ENCODE peak calls at places on chromosomes 12 and 14, in seven cellular contexts. One of them, this sample, is unnamed.

GRCh38 chr14:81459912-81460311 is 59.8 kb upstream of the STON2 start:
- DNase-seq in MM.1S: no peak
- DNase-seq in mammary epithelial cell: no peak
- DNase-seq in HepG2: no peak
- DNase-seq in pancreas: no peak
- DNase-seq in hepatocyte: no peak
- DNase-seq in fibroblast of lung: no peak
- DNase-seq in this sample: no peak

GRCh38 chr12:15364221-15365170 is 42.2 kb downstream of the PTPRO start:
- DNase-seq in fibroblast of lung: peak
- DNase-seq in hepatocyte: no peak
- DNase-seq in HepG2: no peak
- DNase-seq in MM.1S: no peak
- DNase-seq in pancreas: no peak
- DNase-seq in mammary epithelial cell: peak
- DNase-seq in this sample: no peak

GRCh38 chr12:77696183-77696582 is 134.5 kb upstream of the NAV3 start:
- DNase-seq in fibroblast of lung: peak
- DNase-seq in mammary epithelial cell: no peak
- DNase-seq in HepG2: no peak
- DNase-seq in pancreas: no peak
- DNase-seq in hepatocyte: no peak
- DNase-seq in MM.1S: no peak
- DNase-seq in this sample: no peak

GRCh38 chr12:89418228-89418910 is 66.1 kb upstream of the DUSP6 start:
- DNase-seq in MM.1S: no peak
- DNase-seq in hepatocyte: no peak
- DNase-seq in pancreas: no peak
- DNase-seq in mammary epithelial cell: no peak
- DNase-seq in HepG2: no peak
- DNase-seq in fibroblast of lung: no peak
- DNase-seq in this sample: no peak

GRCh38 chr12:119819322-119819721 is 57.8 kb downstream of the CIT start:
- DNase-seq in pancreas: no peak
- DNase-seq in MM.1S: no peak
- DNase-seq in mammary epithelial cell: no peak
- DNase-seq in HepG2: no peak
- DNase-seq in hepatocyte: no peak
- DNase-seq in fibroblast of lung: no peak
- DNase-seq in this sample: no peak

GRCh38 chr12:120984351-120984898 is 6.1 kb downstream of the HNF1A start:
- DNase-seq in fibroblast of lung: no peak
- DNase-seq in MM.1S: no peak
- DNase-seq in HepG2: peak
- DNase-seq in hepatocyte: peak
- DNase-seq in mammary epithelial cell: no peak
- DNase-seq in pancreas: no peak
- DNase-seq in this sample: no peak

GRCh38 chr12:118237908-118238307 is 102.0 kb downstream of the PEBP1 start:
- DNase-seq in HepG2: no peak
- DNase-seq in fibroblast of lung: peak
- DNase-seq in hepatocyte: peak
- DNase-seq in MM.1S: no peak
- DNase-seq in pancreas: no peak
- DNase-seq in mammary epithelial cell: peak
- DNase-seq in this sample: no peak

GRCh38 chr12:110858848-110859247 is 12.1 kb downstream of the CCDC63 start:
- DNase-seq in MM.1S: no peak
- DNase-seq in HepG2: no peak
- DNase-seq in pancreas: no peak
- DNase-seq in fibroblast of lung: peak
- DNase-seq in mammary epithelial cell: no peak
- DNase-seq in hepatocyte: no peak
- DNase-seq in this sample: no peak

GRCh38 chr12:45732250-45732649 is 2.7 kb downstream of the ARID2 start:
- DNase-seq in mammary epithelial cell: peak
- DNase-seq in HepG2: no peak
- DNase-seq in fibroblast of lung: peak
- DNase-seq in MM.1S: peak
- DNase-seq in hepatocyte: no peak
- DNase-seq in pancreas: no peak
- DNase-seq in this sample: no peak

GRCh38 chr12:6327159-6327558 is 14.7 kb downstream of the TNFRSF1A start:
- DNase-seq in MM.1S: no peak
- DNase-seq in hepatocyte: no peak
- DNase-seq in pancreas: no peak
- DNase-seq in fibroblast of lung: no peak
- DNase-seq in HepG2: no peak
- DNase-seq in mammary epithelial cell: no peak
- DNase-seq in this sample: no peak

GRCh38 chr12:115403689-115404088 is 719.7 kb upstream of the TBX3 start:
- DNase-seq in hepatocyte: no peak
- DNase-seq in fibroblast of lung: no peak
- DNase-seq in MM.1S: no peak
- DNase-seq in mammary epithelial cell: no peak
- DNase-seq in HepG2: no peak
- DNase-seq in pancreas: no peak
- DNase-seq in this sample: no peak

GRCh38 chr12:107847830-107848229 is 73.3 kb downstream of the ASCL4 start:
- DNase-seq in pancreas: no peak
- DNase-seq in mammary epithelial cell: no peak
- DNase-seq in hepatocyte: no peak
- DNase-seq in MM.1S: no peak
- DNase-seq in fibroblast of lung: no peak
- DNase-seq in HepG2: no peak
- DNase-seq in this sample: no peak

GRCh38 chr12:4106617-4107016 is 166.9 kb upstream of the CCND2 start:
- DNase-seq in fibroblast of lung: no peak
- DNase-seq in HepG2: no peak
- DNase-seq in pancreas: no peak
- DNase-seq in mammary epithelial cell: no peak
- DNase-seq in MM.1S: no peak
- DNase-seq in hepatocyte: no peak
- DNase-seq in this sample: no peak

GRCh38 chr14:88030892-88031291 is 26.0 kb downstream of the GPR65 start:
- DNase-seq in mammary epithelial cell: no peak
- DNase-seq in pancreas: no peak
- DNase-seq in MM.1S: no peak
- DNase-seq in fibroblast of lung: no peak
- DNase-seq in hepatocyte: no peak
- DNase-seq in HepG2: no peak
- DNase-seq in this sample: no peak

GRCh38 chr14:72201645-72202044 is 269.4 kb downstream of the RGS6 start:
- DNase-seq in mammary epithelial cell: no peak
- DNase-seq in MM.1S: peak
- DNase-seq in hepatocyte: no peak
- DNase-seq in pancreas: no peak
- DNase-seq in fibroblast of lung: no peak
- DNase-seq in HepG2: no peak
- DNase-seq in this sample: no peak

GRCh38 chr14:68734231-68734732 is 58.6 kb downstream of the ZFP36L1 start:
- DNase-seq in HepG2: no peak
- DNase-seq in fibroblast of lung: peak
- DNase-seq in hepatocyte: no peak
- DNase-seq in MM.1S: peak
- DNase-seq in mammary epithelial cell: peak
- DNase-seq in pancreas: no peak
- DNase-seq in this sample: no peak

GRCh38 chr14:73729556-73730265 is 15.5 kb upstream of the PNMA1 start:
- DNase-seq in MM.1S: no peak
- DNase-seq in HepG2: no peak
- DNase-seq in fibroblast of lung: no peak
- DNase-seq in hepatocyte: no peak
- DNase-seq in mammary epithelial cell: no peak
- DNase-seq in pancreas: no peak
- DNase-seq in this sample: no peak

GRCh38 chr12:26226629-26227375 is 31.4 kb downstream of the SSPN start:
- DNase-seq in pancreas: peak
- DNase-seq in fibroblast of lung: peak
- DNase-seq in hepatocyte: peak
- DNase-seq in mammary epithelial cell: peak
- DNase-seq in HepG2: no peak
- DNase-seq in MM.1S: no peak
- DNase-seq in this sample: no peak

GRCh38 chr14:93787465-93788306 is 599 bp downstream of the PRIMA1 start:
- DNase-seq in hepatocyte: peak
- DNase-seq in pancreas: no peak
- DNase-seq in HepG2: no peak
- DNase-seq in fibroblast of lung: no peak
- DNase-seq in MM.1S: no peak
- DNase-seq in mammary epithelial cell: no peak
- DNase-seq in this sample: no peak

DNA sequence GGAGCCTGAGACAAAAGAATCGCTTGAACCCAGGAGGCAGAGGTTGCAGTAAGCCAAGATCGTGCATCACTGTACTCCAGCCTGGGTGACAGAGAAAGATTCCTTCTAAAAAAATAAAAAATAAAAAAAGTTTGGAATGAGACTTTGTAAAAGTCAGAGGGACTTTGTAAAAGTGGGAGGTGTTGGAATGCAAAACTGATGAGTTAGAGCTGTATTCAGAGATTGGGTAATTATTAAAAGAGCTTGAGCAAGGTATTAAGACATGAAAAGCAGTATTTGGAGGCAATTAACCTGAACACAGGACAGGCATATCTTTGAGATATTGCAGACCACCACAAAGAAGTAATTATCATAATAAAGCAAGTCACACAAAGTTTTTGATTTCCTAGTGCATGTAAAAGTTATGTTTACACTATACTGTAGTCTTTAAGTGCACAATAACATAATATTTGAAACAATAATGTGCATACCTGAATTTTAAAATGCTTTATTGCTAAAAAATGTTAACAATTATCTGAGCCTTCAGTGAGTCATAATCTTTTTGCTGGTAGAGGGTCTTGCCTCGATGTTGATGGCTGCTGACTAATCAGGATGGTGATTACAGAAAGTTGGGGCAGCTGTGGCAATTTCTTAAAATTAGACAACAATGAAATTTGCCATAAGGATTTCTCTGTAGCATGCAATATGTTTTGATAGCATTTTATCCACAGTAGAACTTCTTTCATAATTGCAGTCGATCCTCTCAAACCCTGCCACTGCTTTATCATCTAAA is 33.1 kb downstream of the PHLDA1 start:
- DNase-seq in hepatocyte: no peak
- DNase-seq in MM.1S: no peak
- DNase-seq in HepG2: no peak
- DNase-seq in pancreas: no peak
- DNase-seq in mammary epithelial cell: no peak
- DNase-seq in fibroblast of lung: no peak
- DNase-seq in this sample: no peak
- H3K27ac ChIP-seq in hepatocyte: no peak
- H3K27ac ChIP-seq in MM.1S: no peak
- H3K27ac ChIP-seq in HepG2: no peak
- H3K27ac ChIP-seq in pancreas: no peak
- H3K27ac ChIP-seq in mammary epithelial cell: peak
- H3K27ac ChIP-seq in fibroblast of lung: no peak
- H3K27ac ChIP-seq in this sample: no peak

GRCh38 chr14:103848720-103849077 is 1.3 kb upstream of the PPP1R13B start:
- DNase-seq in MM.1S: no peak
- DNase-seq in HepG2: no peak
- DNase-seq in hepatocyte: no peak
- DNase-seq in mammary epithelial cell: no peak
- DNase-seq in pancreas: no peak
- DNase-seq in fibroblast of lung: no peak
- DNase-seq in this sample: no peak
- H3K27ac ChIP-seq in MM.1S: no peak
- H3K27ac ChIP-seq in HepG2: peak
- H3K27ac ChIP-seq in hepatocyte: peak
- H3K27ac ChIP-seq in mammary epithelial cell: no peak
- H3K27ac ChIP-seq in pancreas: peak
- H3K27ac ChIP-seq in fibroblast of lung: no peak
- H3K27ac ChIP-seq in this sample: peak

GRCh38 chr12:40055776-40056175 is 50.1 kb downstream of the SLC2A13 start:
- DNase-seq in pancreas: no peak
- DNase-seq in hepatocyte: no peak
- DNase-seq in MM.1S: no peak
- DNase-seq in HepG2: no peak
- DNase-seq in fibroblast of lung: no peak
- DNase-seq in mammary epithelial cell: no peak
- DNase-seq in this sample: no peak

GRCh38 chr12:40058721-40059190 is 47.1 kb downstream of the SLC2A13 start:
- DNase-seq in HepG2: no peak
- DNase-seq in fibroblast of lung: peak
- DNase-seq in hepatocyte: peak
- DNase-seq in pancreas: no peak
- DNase-seq in MM.1S: no peak
- DNase-seq in mammary epithelial cell: peak
- DNase-seq in this sample: no peak

GRCh38 chr12:40055227-40055579 is 50.7 kb downstream of the SLC2A13 start:
- DNase-seq in mammary epithelial cell: no peak
- DNase-seq in HepG2: no peak
- DNase-seq in MM.1S: no peak
- DNase-seq in fibroblast of lung: peak
- DNase-seq in pancreas: no peak
- DNase-seq in hepatocyte: no peak
- DNase-seq in this sample: no peak

GRCh38 chr12:40054554-40055226 is 51.2 kb downstream of the SLC2A13 start:
- DNase-seq in pancreas: no peak
- DNase-seq in mammary epithelial cell: peak
- DNase-seq in hepatocyte: peak
- DNase-seq in HepG2: no peak
- DNase-seq in fibroblast of lung: peak
- DNase-seq in MM.1S: no peak
- DNase-seq in this sample: no peak

GRCh38 chr12:40056357-40056756 is 49.5 kb downstream of the SLC2A13 start:
- DNase-seq in mammary epithelial cell: no peak
- DNase-seq in fibroblast of lung: no peak
- DNase-seq in MM.1S: no peak
- DNase-seq in pancreas: no peak
- DNase-seq in hepatocyte: no peak
- DNase-seq in HepG2: no peak
- DNase-seq in this sample: no peak
- H3K27ac ChIP-seq in mammary epithelial cell: no peak
- H3K27ac ChIP-seq in fibroblast of lung: no peak
- H3K27ac ChIP-seq in MM.1S: no peak
- H3K27ac ChIP-seq in pancreas: no peak
- H3K27ac ChIP-seq in hepatocyte: no peak
- H3K27ac ChIP-seq in HepG2: no peak
- H3K27ac ChIP-seq in this sample: no peak

GRCh38 chr12:12813120-12814101 is at the start of gene DDX47:
- DNase-seq in hepatocyte: peak
- DNase-seq in HepG2: peak
- DNase-seq in pancreas: peak
- DNase-seq in fibroblast of lung: peak
- DNase-seq in MM.1S: peak
- DNase-seq in mammary epithelial cell: peak
- DNase-seq in this sample: peak

GRCh38 chr12:12812605-12813119 is 484 bp upstream of the DDX47 start:
- DNase-seq in HepG2: no peak
- DNase-seq in mammary epithelial cell: no peak
- DNase-seq in hepatocyte: no peak
- DNase-seq in pancreas: no peak
- DNase-seq in MM.1S: no peak
- DNase-seq in fibroblast of lung: no peak
- DNase-seq in this sample: no peak

GRCh38 chr12:12810507-12811143 is 2.5 kb upstream of the DDX47 start:
- DNase-seq in hepatocyte: peak
- DNase-seq in mammary epithelial cell: no peak
- DNase-seq in pancreas: no peak
- DNase-seq in fibroblast of lung: no peak
- DNase-seq in MM.1S: no peak
- DNase-seq in HepG2: no peak
- DNase-seq in this sample: no peak

GRCh38 chr12:12812163-12812562 is 983 bp upstream of the DDX47 start:
- DNase-seq in hepatocyte: no peak
- DNase-seq in pancreas: no peak
- DNase-seq in HepG2: no peak
- DNase-seq in mammary epithelial cell: no peak
- DNase-seq in MM.1S: no peak
- DNase-seq in fibroblast of lung: no peak
- DNase-seq in this sample: no peak

GRCh38 chr12:12811343-12811742 is 1.8 kb upstream of the DDX47 start:
- DNase-seq in pancreas: no peak
- DNase-seq in mammary epithelial cell: no peak
- DNase-seq in fibroblast of lung: no peak
- DNase-seq in MM.1S: no peak
- DNase-seq in HepG2: no peak
- DNase-seq in hepatocyte: no peak
- DNase-seq in this sample: no peak
- H3K27ac ChIP-seq in pancreas: no peak
- H3K27ac ChIP-seq in mammary epithelial cell: no peak
- H3K27ac ChIP-seq in fibroblast of lung: no peak
- H3K27ac ChIP-seq in MM.1S: no peak
- H3K27ac ChIP-seq in HepG2: no peak
- H3K27ac ChIP-seq in hepatocyte: no peak
- H3K27ac ChIP-seq in this sample: no peak

This sample was measured in substantia nigra.